ENCODE peak calls at places on chromosomes 12 and 14, in ten cellular contexts. One of them, this sample, is unnamed. For H3K4me1 and H3K9me3, the result is how much of the 10 kb centered on the place peaks cover.

GRCh38 chr14:78104130-78104529 is 66.0 kb upstream of the NRXN3 start:
- DNase-seq in uterus: no peak
- DNase-seq in stomach: no peak
- DNase-seq in thyroid gland: no peak
- DNase-seq in HCT116: no peak
- DNase-seq in transverse colon: no peak
- DNase-seq in body of pancreas: no peak
- DNase-seq in A549: no peak
- DNase-seq in IMR-90: no peak
- DNase-seq in heart left ventricle: no peak
- DNase-seq in this sample: no peak

GRCh38 chr14:98692832-98693231 is 579.2 kb downstream of the BCL11B start:
- DNase-seq in uterus: no peak
- DNase-seq in stomach: no peak
- DNase-seq in thyroid gland: peak
- DNase-seq in HCT116: no peak
- DNase-seq in transverse colon: no peak
- DNase-seq in body of pancreas: no peak
- DNase-seq in A549: no peak
- DNase-seq in IMR-90: no peak
- DNase-seq in heart left ventricle: no peak
- DNase-seq in this sample: no peak

GRCh38 chr12:96285158-96285557 is 91.0 kb downstream of the ELK3 start:
- DNase-seq in uterus: no peak
- DNase-seq in stomach: no peak
- DNase-seq in thyroid gland: no peak
- DNase-seq in HCT116: no peak
- DNase-seq in transverse colon: no peak
- DNase-seq in body of pancreas: no peak
- DNase-seq in A549: no peak
- DNase-seq in IMR-90: no peak
- DNase-seq in heart left ventricle: no peak
- DNase-seq in this sample: no peak

GRCh38 chr12:94714378-94714777 is 64.0 kb upstream of the TMCC3 start:
- DNase-seq in uterus: no peak
- DNase-seq in stomach: no peak
- DNase-seq in thyroid gland: no peak
- DNase-seq in HCT116: no peak
- DNase-seq in transverse colon: no peak
- DNase-seq in body of pancreas: no peak
- DNase-seq in A549: no peak
- DNase-seq in IMR-90: peak
- DNase-seq in heart left ventricle: no peak
- DNase-seq in this sample: no peak

GRCh38 chr12:78392918-78393317 is 471.7 kb upstream of the SYT1 start:
- DNase-seq in uterus: no peak
- DNase-seq in stomach: no peak
- DNase-seq in thyroid gland: no peak
- DNase-seq in HCT116: no peak
- DNase-seq in transverse colon: no peak
- DNase-seq in body of pancreas: no peak
- DNase-seq in A549: peak
- DNase-seq in IMR-90: peak
- DNase-seq in heart left ventricle: no peak
- DNase-seq in this sample: no peak

GRCh38 chr14:64955297-64955696 is 12.8 kb upstream of the GPX2 start:
- DNase-seq in uterus: no peak
- DNase-seq in stomach: peak
- DNase-seq in thyroid gland: peak
- DNase-seq in HCT116: no peak
- DNase-seq in transverse colon: no peak
- DNase-seq in body of pancreas: peak
- DNase-seq in A549: no peak
- DNase-seq in IMR-90: no peak
- DNase-seq in heart left ventricle: no peak
- DNase-seq in this sample: no peak

GRCh38 chr14:59463773-59464650 is 1.2 kb downstream of the GPR135 start:
- DNase-seq in uterus: peak
- DNase-seq in stomach: no peak
- DNase-seq in thyroid gland: no peak
- DNase-seq in HCT116: no peak
- DNase-seq in transverse colon: peak
- DNase-seq in body of pancreas: peak
- DNase-seq in A549: no peak
- DNase-seq in IMR-90: no peak
- DNase-seq in heart left ventricle: no peak
- DNase-seq in this sample: peak

GRCh38 chr12:57272337-57273151 is 21.6 kb upstream of the STAC3 start:
- DNase-seq in uterus: no peak
- DNase-seq in stomach: no peak
- DNase-seq in thyroid gland: peak
- DNase-seq in HCT116: no peak
- DNase-seq in transverse colon: no peak
- DNase-seq in body of pancreas: no peak
- DNase-seq in A549: no peak
- DNase-seq in IMR-90: peak
- DNase-seq in heart left ventricle: peak
- DNase-seq in this sample: no peak

GRCh38 chr14:94048676-94049624 is 22.8 kb downstream of the OTUB2 start:
- DNase-seq in uterus: no peak
- DNase-seq in stomach: no peak
- DNase-seq in thyroid gland: no peak
- DNase-seq in HCT116: no peak
- DNase-seq in transverse colon: no peak
- DNase-seq in body of pancreas: no peak
- DNase-seq in A549: no peak
- DNase-seq in IMR-90: no peak
- DNase-seq in heart left ventricle: no peak
- DNase-seq in this sample: no peak

GRCh38 chr14:101506921-101507300 is 54.4 kb upstream of the DIO3 start:
- DNase-seq in uterus: peak
- DNase-seq in stomach: peak
- DNase-seq in thyroid gland: no peak
- DNase-seq in HCT116: no peak
- DNase-seq in transverse colon: peak
- DNase-seq in body of pancreas: peak
- DNase-seq in A549: no peak
- DNase-seq in IMR-90: no peak
- DNase-seq in heart left ventricle: no peak
- DNase-seq in this sample: peak

GRCh38 chr12:20210795-20211194 is 157.5 kb upstream of the PDE3A start:
- DNase-seq in uterus: no peak
- DNase-seq in stomach: no peak
- DNase-seq in thyroid gland: no peak
- DNase-seq in HCT116: no peak
- DNase-seq in transverse colon: no peak
- DNase-seq in body of pancreas: no peak
- DNase-seq in A549: no peak
- DNase-seq in IMR-90: no peak
- DNase-seq in heart left ventricle: no peak
- DNase-seq in this sample: no peak

GRCh38 chr12:122947352-122947792 is 18.9 kb downstream of the ABCB9 start:
- DNase-seq in uterus: no peak
- DNase-seq in stomach: peak
- DNase-seq in thyroid gland: no peak
- DNase-seq in HCT116: no peak
- DNase-seq in transverse colon: peak
- DNase-seq in body of pancreas: peak
- DNase-seq in A549: no peak
- DNase-seq in IMR-90: no peak
- DNase-seq in heart left ventricle: peak
- DNase-seq in this sample: no peak

GRCh38 chr14:35050652-35051051 is 4.6 kb downstream of the FAM177A1 start:
- DNase-seq in uterus: no peak
- DNase-seq in stomach: no peak
- DNase-seq in thyroid gland: no peak
- DNase-seq in HCT116: no peak
- DNase-seq in transverse colon: no peak
- DNase-seq in body of pancreas: no peak
- DNase-seq in A549: peak
- DNase-seq in IMR-90: peak
- DNase-seq in heart left ventricle: peak
- DNase-seq in this sample: peak

GRCh38 chr12:109944975-109945374 is 44.9 kb downstream of the TCHP start:
- DNase-seq in uterus: no peak
- DNase-seq in stomach: no peak
- DNase-seq in thyroid gland: peak
- DNase-seq in HCT116: no peak
- DNase-seq in transverse colon: no peak
- DNase-seq in body of pancreas: peak
- DNase-seq in A549: peak
- DNase-seq in IMR-90: peak
- DNase-seq in heart left ventricle: peak
- DNase-seq in this sample: no peak

GRCh38 chr12:104006929-104007328 is 41.3 kb downstream of the TDG start:
- DNase-seq in uterus: no peak
- DNase-seq in stomach: no peak
- DNase-seq in thyroid gland: no peak
- DNase-seq in HCT116: no peak
- DNase-seq in transverse colon: no peak
- DNase-seq in body of pancreas: no peak
- DNase-seq in A549: peak
- DNase-seq in IMR-90: peak
- DNase-seq in heart left ventricle: no peak
- DNase-seq in this sample: no peak

GRCh38 chr14:72023128-72024042 is 91.2 kb downstream of the RGS6 start:
- DNase-seq in uterus: no peak
- DNase-seq in stomach: no peak
- DNase-seq in thyroid gland: no peak
- DNase-seq in HCT116: peak
- DNase-seq in transverse colon: no peak
- DNase-seq in body of pancreas: no peak
- DNase-seq in A549: no peak
- DNase-seq in IMR-90: no peak
- DNase-seq in heart left ventricle: no peak
- DNase-seq in this sample: no peak

GRCh38 chr12:81800298-81801148 is 41.4 kb upstream of the PPFIA2 start:
- DNase-seq in uterus: no peak
- DNase-seq in stomach: no peak
- DNase-seq in thyroid gland: no peak
- DNase-seq in HCT116: no peak
- DNase-seq in transverse colon: no peak
- DNase-seq in body of pancreas: no peak
- DNase-seq in A549: no peak
- DNase-seq in IMR-90: no peak
- DNase-seq in heart left ventricle: no peak
- DNase-seq in this sample: no peak

GRCh38 chr14:105335735-105336476 is 21.4 kb downstream of the PACS2 start:
- DNase-seq in uterus: no peak
- DNase-seq in stomach: no peak
- DNase-seq in thyroid gland: peak
- DNase-seq in HCT116: no peak
- DNase-seq in transverse colon: no peak
- DNase-seq in body of pancreas: peak
- DNase-seq in A549: no peak
- DNase-seq in IMR-90: no peak
- DNase-seq in heart left ventricle: peak
- DNase-seq in this sample: peak
- H3K4me1 ChIP-seq in uterus: under half
- H3K4me1 ChIP-seq in stomach: under half
- H3K4me1 ChIP-seq in thyroid gland: under half
- H3K4me1 ChIP-seq in HCT116: under half
- H3K4me1 ChIP-seq in transverse colon: under half
- H3K4me1 ChIP-seq in body of pancreas: under half
- H3K4me1 ChIP-seq in A549: under half
- H3K4me1 ChIP-seq in IMR-90: under half
- H3K4me1 ChIP-seq in heart left ventricle: under half
- H3K4me1 ChIP-seq in this sample: under half

GRCh38 chr14:82342596-82342995 is 808.9 kb upstream of the SEL1L start:
- DNase-seq in uterus: no peak
- DNase-seq in stomach: no peak
- DNase-seq in thyroid gland: no peak
- DNase-seq in HCT116: no peak
- DNase-seq in transverse colon: no peak
- DNase-seq in body of pancreas: no peak
- DNase-seq in A549: no peak
- DNase-seq in IMR-90: no peak
- DNase-seq in heart left ventricle: no peak
- DNase-seq in this sample: no peak
- H3K9me3 ChIP-seq in uterus: under half
- H3K9me3 ChIP-seq in stomach: under half
- H3K9me3 ChIP-seq in thyroid gland: under half
- H3K9me3 ChIP-seq in HCT116: under half
- H3K9me3 ChIP-seq in transverse colon: under half
- H3K9me3 ChIP-seq in body of pancreas: under half
- H3K9me3 ChIP-seq in A549: under half
- H3K9me3 ChIP-seq in IMR-90: under half
- H3K9me3 ChIP-seq in heart left ventricle: under half
- H3K9me3 ChIP-seq in this sample: under half

DNA sequence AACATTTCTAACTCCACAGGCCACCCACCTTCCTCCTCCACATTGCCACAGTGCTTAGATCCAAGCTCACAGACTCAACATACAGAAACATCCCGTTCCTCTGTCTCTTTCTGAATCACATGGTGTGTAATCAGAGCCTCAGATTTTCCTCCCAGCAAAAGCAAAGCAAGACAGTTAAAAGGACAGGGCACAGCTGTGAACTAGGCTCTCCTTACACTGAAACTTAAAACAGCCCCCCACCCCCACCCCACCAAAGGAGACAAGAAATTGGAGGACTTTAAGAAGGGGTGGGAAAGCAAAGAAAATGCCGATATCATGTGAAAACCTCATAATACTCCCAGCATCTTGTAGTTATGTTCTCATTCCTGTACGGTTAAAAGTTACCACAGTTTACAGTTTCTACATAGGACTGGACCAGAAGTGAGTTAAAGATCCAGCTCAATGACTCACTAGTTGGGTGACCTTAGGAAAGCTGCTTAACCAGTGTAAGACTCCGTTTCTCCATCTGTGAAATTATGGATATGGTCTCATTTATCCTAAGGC is 4.8 kb downstream of the YBX3 start:
- DNase-seq in uterus: no peak
- DNase-seq in stomach: no peak
- DNase-seq in thyroid gland: no peak
- DNase-seq in HCT116: no peak
- DNase-seq in transverse colon: no peak
- DNase-seq in body of pancreas: no peak
- DNase-seq in A549: no peak
- DNase-seq in IMR-90: peak
- DNase-seq in heart left ventricle: no peak
- DNase-seq in this sample: no peak
- TF ChIP-seq POLR2A in uterus: no peak
- TF ChIP-seq POLR2A in stomach: no peak
- TF ChIP-seq POLR2A in thyroid gland: no peak
- TF ChIP-seq POLR2A in HCT116: no peak
- TF ChIP-seq POLR2A in transverse colon: no peak
- TF ChIP-seq POLR2A in body of pancreas: no peak
- TF ChIP-seq POLR2A in A549: no peak
- TF ChIP-seq POLR2A in IMR-90: peak
- TF ChIP-seq POLR2A in heart left ventricle: no peak
- TF ChIP-seq POLR2A in this sample: no peak

GRCh38 chr12:117000316-117000715 is 89.6 kb downstream of the FBXW8 start:
- DNase-seq in uterus: no peak
- DNase-seq in stomach: no peak
- DNase-seq in thyroid gland: no peak
- DNase-seq in HCT116: no peak
- DNase-seq in transverse colon: no peak
- DNase-seq in body of pancreas: no peak
- DNase-seq in A549: no peak
- DNase-seq in IMR-90: no peak
- DNase-seq in heart left ventricle: no peak
- DNase-seq in this sample: no peak
- H3K4me1 ChIP-seq in uterus: under half
- H3K4me1 ChIP-seq in stomach: under half
- H3K4me1 ChIP-seq in thyroid gland: under half
- H3K4me1 ChIP-seq in HCT116: under half
- H3K4me1 ChIP-seq in transverse colon: under half
- H3K4me1 ChIP-seq in body of pancreas: under half
- H3K4me1 ChIP-seq in A549: under half
- H3K4me1 ChIP-seq in IMR-90: under half
- H3K4me1 ChIP-seq in heart left ventricle: under half
- H3K4me1 ChIP-seq in this sample: under half

This sample was measured in right lobe of liver.